ENCODE peak calls at places on chromosomes 5 and 9, in ten cellular contexts. U is H1; B is kidney; O is A549; C is cardiac muscle cell; S is CD8-positive, alpha-beta T cell; E is endothelial cell of umbilical vein; H is SK-N-SH; M is heart left ventricle; G is tibial artery. Q is an unnamed sample. For H3K4me1, the result is how much of the 10 kb centered on the place peaks cover.

GRCh38 chr9:8961186-8961666 is 1161.6 kb upstream of the DMAC1 start:
- DNase-seq in U (no peak), B (no peak), O (no peak), C (no peak), S (no peak), E (no peak), H (no peak), M (peak), G (peak), Q (peak)

GRCh38 chr5:130546216-130546615 is 618.8 kb downstream of the HINT1 start:
- DNase-seq in U (no peak), B (no peak), O (no peak), C (no peak), S (no peak), E (no peak), H (no peak), M (no peak), G (no peak), Q (no peak)

GRCh38 chr9:126861707-126862460 is 1.4 kb downstream of the ZBTB34 start:
- DNase-seq in U (no peak), B (no peak), O (no peak), C (no peak), S (no peak), E (peak), H (no peak), M (no peak), G (no peak), Q (peak)

GRCh38 chr9:110192531-110193326 is 15.2 kb downstream of the C9orf152 start:
- DNase-seq in U (no peak), B (no peak), O (peak), C (no peak), S (no peak), E (peak), H (no peak), M (no peak), G (no peak), Q (no peak)

GRCh38 chr9:106127771-106128170 is 433.4 kb downstream of the TMEM38B start:
- DNase-seq in U (no peak), B (no peak), O (no peak), C (no peak), S (no peak), E (no peak), H (no peak), M (no peak), G (no peak), Q (no peak)

GRCh38 chr9:92141144-92142129 is 26.2 kb upstream of the SPTLC1 start:
- DNase-seq in U (peak), B (peak), O (no peak), C (peak), S (no peak), E (peak), H (peak), M (no peak), G (peak), Q (no peak)

GRCh38 chr5:14745753-14746152 is 81.2 kb downstream of the OTULIN start:
- DNase-seq in U (no peak), B (no peak), O (no peak), C (no peak), S (peak), E (no peak), H (no peak), M (no peak), G (no peak), Q (no peak)

GRCh38 chr9:93436218-93436617 is 15.3 kb upstream of the FAM120A start:
- DNase-seq in U (no peak), B (no peak), O (no peak), C (no peak), S (no peak), E (no peak), H (no peak), M (no peak), G (no peak), Q (no peak)

GRCh38 chr5:75202935-75203334 is 33.7 kb downstream of the ANKRD31 start:
- DNase-seq in U (no peak), B (no peak), O (no peak), C (no peak), S (no peak), E (no peak), H (no peak), M (no peak), G (no peak), Q (no peak)

GRCh38 chr5:87752362-87752761 is 339.6 kb upstream of the CCNH start:
- DNase-seq in U (no peak), B (no peak), O (no peak), C (no peak), S (no peak), E (no peak), H (no peak), M (no peak), G (no peak), Q (no peak)

GRCh38 chr5:152051499-152052454 is 127.1 kb upstream of the GLRA1 start:
- DNase-seq in U (no peak), B (no peak), O (no peak), C (no peak), S (no peak), E (no peak), H (no peak), M (no peak), G (no peak), Q (no peak)

GRCh38 chr9:119091074-119091473 is 278.2 kb downstream of the BRINP1 start:
- DNase-seq in U (no peak), B (no peak), O (no peak), C (peak), S (no peak), E (no peak), H (no peak), M (no peak), G (no peak), Q (no peak)

GRCh38 chr9:70491798-70492736 is 77.6 kb upstream of the KLF9 start:
- DNase-seq in U (no peak), B (no peak), O (no peak), C (no peak), S (no peak), E (no peak), H (no peak), M (no peak), G (no peak), Q (no peak)

GRCh38 chr5:142063878-142064331 is 44.7 kb upstream of the NDFIP1 start:
- DNase-seq in U (peak), B (peak), O (no peak), C (peak), S (peak), E (peak), H (peak), M (peak), G (peak), Q (peak)

GRCh38 chr5:162796507-162796906 is 640.9 kb upstream of the CCNG1 start:
- DNase-seq in U (no peak), B (no peak), O (no peak), C (no peak), S (no peak), E (no peak), H (no peak), M (no peak), G (no peak), Q (no peak)

GRCh38 chr9:121499427-121500164 is at the start of gene GGTA1:
- DNase-seq in U (peak), B (peak), O (peak), C (peak), S (no peak), E (peak), H (peak), M (peak), G (peak), Q (peak)

GRCh38 chr9:88378317-88378716 is 9.9 kb upstream of the SPIN1 start:
- DNase-seq in U (no peak), B (no peak), O (peak), C (no peak), S (no peak), E (peak), H (peak), M (no peak), G (no peak), Q (no peak)

GRCh38 chr5:112733586-112733985 is 4.1 kb upstream of the APC start:
- DNase-seq in U (no peak), B (no peak), O (no peak), C (no peak), S (no peak), E (no peak), H (no peak), M (no peak), G (no peak), Q (no peak)

GRCh38 chr5:51033215-51033614 is 350.0 kb upstream of the ISL1 start:
- DNase-seq in U (no peak), B (peak), O (no peak), C (no peak), S (no peak), E (no peak), H (no peak), M (peak), G (no peak), Q (no peak)

GRCh38 chr9:6512085-6512657 is 99.2 kb downstream of the UHRF2 start:
- DNase-seq in U (no peak), B (no peak), O (no peak), C (no peak), S (no peak), E (no peak), H (no peak), M (no peak), G (no peak), Q (no peak)

GRCh38 chr5:135245521-135246499 is 153.2 kb downstream of the MACROH2A1 start:
- DNase-seq in U (peak), B (peak), O (peak), C (no peak), S (no peak), E (peak), H (no peak), M (peak), G (peak), Q (no peak)

GRCh38 chr9:136820947-136821332 is 13.2 kb downstream of the RABL6 start:
- DNase-seq in U (no peak), B (peak), O (no peak), C (no peak), S (no peak), E (peak), H (no peak), M (no peak), G (no peak), Q (no peak)
- H3K4me3 ChIP-seq in U (peak), B (no peak), O (no peak), C (peak), S (no peak), E (no peak), H (no peak), M (peak), G (peak), Q (no peak)

GRCh38 chr9:130448771-130449170 is 4.0 kb downstream of the ASS1 start:
- DNase-seq in U (no peak), B (no peak), O (no peak), C (no peak), S (no peak), E (no peak), H (no peak), M (no peak), G (no peak), Q (no peak)

GRCh38 chr9:130448035-130448624 is 3.4 kb downstream of the ASS1 start:
- DNase-seq in U (no peak), B (no peak), O (no peak), C (no peak), S (no peak), E (no peak), H (no peak), M (no peak), G (no peak), Q (no peak)

GRCh38 chr9:130445268-130445983 is 665 bp downstream of the ASS1 start:
- DNase-seq in U (peak), B (peak), O (no peak), C (no peak), S (no peak), E (no peak), H (no peak), M (peak), G (peak), Q (peak)

GRCh38 chr9:130446111-130446861 is 1.5 kb downstream of the ASS1 start:
- DNase-seq in U (peak), B (peak), O (no peak), C (peak), S (no peak), E (no peak), H (peak), M (peak), G (peak), Q (peak)

DNA sequence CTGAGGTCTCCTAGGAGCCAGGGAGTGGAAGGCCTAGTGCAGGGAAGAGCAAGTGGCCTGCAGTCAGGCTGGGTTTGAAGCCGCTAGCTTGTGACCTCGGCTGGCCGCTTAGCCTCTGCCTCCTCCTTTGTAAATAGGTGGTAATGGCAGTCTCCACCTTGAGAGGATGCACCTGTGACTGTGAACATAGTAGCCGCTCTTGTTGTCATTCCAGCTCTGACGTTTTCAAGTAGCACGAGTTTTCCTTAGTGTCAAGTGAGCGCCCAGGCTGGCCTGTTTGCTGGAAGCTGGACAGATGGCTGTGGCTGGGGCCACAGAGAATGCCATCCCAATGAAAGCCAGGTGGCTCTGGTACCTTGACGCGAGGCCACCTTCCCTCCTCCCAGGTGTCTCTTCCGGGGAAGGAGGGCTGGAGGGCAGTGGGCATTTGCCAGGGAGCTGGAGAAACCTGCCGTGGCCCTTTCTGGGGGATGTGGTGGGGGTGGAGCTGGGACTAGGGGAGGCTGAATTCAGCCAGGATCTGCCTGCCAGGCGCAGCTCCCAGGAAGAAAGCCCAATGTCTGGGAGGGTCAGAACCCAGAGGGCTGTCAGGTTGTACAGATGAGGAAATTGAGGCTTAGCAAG is 2.5 kb downstream of the ASS1 start:
- DNase-seq in U (no peak), B (no peak), O (no peak), C (no peak), S (no peak), E (no peak), H (no peak), M (no peak), G (no peak), Q (no peak)
- H3K4me1 ChIP-seq in U (under half), B (under half), O (half or more), C (under half), S (under half), E (under half), H (half or more), M (half or more), G (under half), Q (under half)

DNA sequence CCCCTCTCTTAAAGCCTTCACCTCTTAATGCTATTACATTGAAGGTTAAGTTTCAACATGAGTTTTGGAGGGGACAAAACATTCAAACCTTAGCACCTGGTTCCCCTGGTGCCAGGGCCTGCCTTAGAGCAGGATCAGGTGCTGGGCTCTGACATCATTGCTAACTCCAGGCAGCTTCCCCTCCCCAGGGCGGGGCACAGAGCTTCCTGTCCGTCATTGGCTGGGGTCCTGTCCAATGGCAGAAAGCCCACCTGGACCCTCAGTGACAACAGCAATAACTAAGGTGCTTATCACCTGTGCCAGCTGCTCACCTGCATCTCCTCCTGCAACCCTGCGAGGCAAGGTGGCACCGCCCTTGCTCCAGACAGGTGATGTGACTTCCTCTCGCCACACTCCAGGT is 177.4 kb downstream of the NSG2 start:
- DNase-seq in U (no peak), B (no peak), O (no peak), C (no peak), S (no peak), E (no peak), H (no peak), M (no peak), G (no peak), Q (no peak)
- TF ChIP-seq CTCF in U (no peak), B (no peak), O (no peak), C (no peak), S (no peak), E (no peak), H (no peak), M (no peak), G (no peak), Q (no peak)

DNA sequence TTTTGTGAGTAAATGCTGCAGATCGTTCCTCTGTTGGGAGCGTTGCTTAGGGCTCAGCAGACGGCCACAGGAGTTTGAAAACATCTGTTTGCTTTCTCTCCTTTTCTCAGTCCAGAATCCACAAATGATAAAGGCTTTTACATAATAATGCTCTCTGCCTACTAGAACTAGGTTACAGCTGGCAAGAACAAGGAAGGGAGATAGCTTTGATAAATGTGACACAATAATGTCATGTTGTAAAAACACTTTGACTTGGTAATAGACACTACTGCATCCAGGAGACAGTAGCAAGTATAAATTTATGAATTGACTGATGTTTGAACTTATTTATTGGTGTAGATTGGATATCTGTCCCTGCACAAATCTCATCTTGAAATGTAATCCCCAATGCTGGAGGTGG is 1072.4 kb upstream of the CDH6 start:
- DNase-seq in U (no peak), B (no peak), O (no peak), C (no peak), S (no peak), E (no peak), H (no peak), M (no peak), G (no peak), Q (no peak)
- H3K4me3 ChIP-seq in U (no peak), B (no peak), O (no peak), C (no peak), S (no peak), E (no peak), H (no peak), M (no peak), G (no peak), Q (no peak)

DNA sequence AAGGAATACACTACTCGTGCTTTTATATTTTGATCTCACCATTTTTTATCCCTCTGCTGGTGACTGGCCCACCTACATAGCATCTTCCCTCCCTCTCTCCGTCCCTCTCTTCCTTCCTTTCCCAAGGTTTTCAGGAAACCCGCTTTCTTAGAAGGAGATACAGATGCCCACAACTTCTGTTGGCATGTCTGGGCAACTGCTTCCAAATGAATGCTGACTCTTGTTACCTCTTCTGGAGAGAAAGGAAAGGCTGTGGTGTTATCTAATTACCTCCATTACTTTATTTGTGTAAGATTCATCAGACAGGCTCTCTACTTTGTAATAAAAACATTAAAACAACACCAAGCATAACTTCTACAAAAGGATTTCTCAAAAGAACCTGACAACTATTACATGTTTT is 20.2 kb downstream of the FANCC start:
- DNase-seq in U (no peak), B (no peak), O (no peak), C (no peak), S (no peak), E (no peak), H (no peak), M (no peak), G (no peak), Q (no peak)
- H3K4me1 ChIP-seq in U (under half), B (under half), O (under half), C (under half), S (under half), E (under half), H (under half), M (under half), G (under half), Q (under half)

Q was measured in mucosa of descending colon.